ENCODE peak calls at places on chromosomes 2 and 18, in eight cellular contexts. H is ovary, E is NB4, M is heart left ventricle, P is A549, Z is body of pancreas, B is breast epithelium, J is transverse colon. A is an unnamed sample.

GRCh38 chr2:117851969-117852368 is 37.5 kb downstream of the DDX18 start:
- DNase-seq in J (no peak), Z (no peak), B (no peak), P (no peak), M (no peak), H (no peak), E (no peak), A (no peak)

GRCh38 chr18:71541643-71542042 is 1002.5 kb downstream of the CBLN2 start:
- DNase-seq in J (no peak), P (no peak), M (no peak), Z (no peak), H (no peak), E (no peak), B (no peak), A (no peak)

GRCh38 chr2:242060212-242060835 is 190.8 kb downstream of the RTP5 start:
- DNase-seq in E (no peak), M (no peak), J (no peak), Z (no peak), H (no peak), P (no peak), B (no peak), A (no peak)

GRCh38 chr18:59114160-59114559 is 25.5 kb upstream of the SEC11C start:
- DNase-seq in B (no peak), J (no peak), M (no peak), H (no peak), P (no peak), Z (no peak), E (no peak), A (no peak)

GRCh38 chr2:202311823-202312388 is 46.3 kb downstream of the NOP58 start:
- DNase-seq in E (no peak), J (no peak), M (no peak), P (no peak), Z (no peak), B (no peak), H (no peak), A (no peak)

GRCh38 chr2:240648650-240649275 is 23.5 kb downstream of the GPR35 start:
- DNase-seq in M (no peak), E (no peak), H (no peak), Z (no peak), J (no peak), P (no peak), B (no peak), A (no peak)

GRCh38 chr2:232319117-232320037 is 59.2 kb upstream of the ALPP start:
- DNase-seq in H (no peak), J (no peak), M (peak), P (no peak), E (peak), Z (no peak), B (no peak), A (no peak)

GRCh38 chr2:102094917-102095316 is 47.6 kb upstream of the IL1R1 start:
- DNase-seq in M (no peak), J (peak), B (no peak), P (no peak), Z (no peak), H (no peak), E (peak), A (no peak)

GRCh38 chr2:42072349-42073118 is 24.7 kb downstream of the PKDCC start:
- DNase-seq in J (peak), B (no peak), M (peak), H (peak), E (peak), Z (no peak), P (no peak), A (no peak)

GRCh38 chr2:39065616-39066015 is 55.2 kb downstream of the SOS1 start:
- DNase-seq in M (no peak), P (no peak), B (no peak), E (no peak), Z (no peak), H (no peak), J (no peak), A (no peak)

GRCh38 chr2:39068757-39069515 is 51.9 kb downstream of the SOS1 start:
- DNase-seq in E (no peak), J (no peak), Z (no peak), P (no peak), B (no peak), H (no peak), M (no peak), A (no peak)

GRCh38 chr2:39069890-39070289 is 51.0 kb downstream of the SOS1 start:
- DNase-seq in H (no peak), P (no peak), Z (no peak), M (no peak), J (no peak), B (no peak), E (no peak), A (no peak)

GRCh38 chr2:39062320-39062719 is 58.5 kb downstream of the SOS1 start:
- DNase-seq in Z (no peak), P (no peak), M (no peak), E (no peak), B (no peak), H (no peak), J (no peak), A (no peak)

GRCh38 chr2:39068290-39068689 is 52.6 kb downstream of the SOS1 start:
- DNase-seq in Z (no peak), M (no peak), H (no peak), E (no peak), B (no peak), P (no peak), J (no peak), A (peak)
- H3K4me3 ChIP-seq in Z (no peak), M (no peak), H (no peak), E (no peak), B (no peak), P (no peak), J (no peak), A (no peak)

DNA sequence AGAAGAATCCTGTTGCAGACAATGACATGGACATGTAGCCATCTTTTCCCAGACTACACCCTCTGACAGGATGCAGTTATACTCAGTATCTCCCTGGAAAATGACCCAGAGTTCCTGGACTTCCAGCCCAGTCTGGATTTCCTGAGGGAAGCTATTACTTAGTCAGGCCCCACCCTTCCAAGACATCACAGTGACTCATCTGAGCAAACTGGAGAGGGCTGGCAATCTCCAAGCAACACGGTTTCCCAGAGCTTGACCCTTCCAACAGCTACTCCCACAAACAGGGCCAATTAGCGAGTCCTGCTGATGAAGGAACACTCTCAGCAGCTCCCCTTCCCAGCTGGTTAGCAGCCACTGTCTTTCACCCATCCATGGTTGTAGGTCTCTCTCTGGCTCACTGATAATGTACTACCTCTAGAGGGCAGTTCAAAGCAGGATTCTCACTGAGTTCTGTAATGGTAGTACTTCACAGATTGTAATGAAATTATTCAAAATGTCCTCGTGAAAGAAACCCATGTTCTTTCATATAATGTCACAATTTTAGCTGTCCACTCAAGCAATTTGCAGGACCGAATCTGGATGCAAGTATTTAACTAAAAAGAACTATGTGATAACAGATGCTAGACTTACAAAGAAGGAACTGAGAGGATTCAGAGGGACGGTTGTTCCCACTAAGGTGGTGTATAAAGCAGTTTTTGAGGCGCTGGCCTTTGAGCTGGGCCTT is 110.2 kb downstream of the MDH1 start:
- DNase-seq in Z (peak), M (no peak), H (peak), B (peak), P (peak), E (peak), J (peak), A (peak)
- TF ChIP-seq POLR2A in Z (no peak), M (no peak), H (no peak), B (no peak), P (no peak), E (no peak), J (no peak), A (no peak)

GRCh38 chr2:198214108-198214736 is 409.8 kb downstream of the PLCL1 start:
- DNase-seq in M (no peak), P (no peak), H (no peak), E (peak), B (no peak), Z (no peak), J (no peak), A (no peak)

GRCh38 chr2:198220727-198221337 is 416.4 kb downstream of the PLCL1 start:
- DNase-seq in P (no peak), Z (no peak), H (no peak), M (no peak), J (no peak), B (no peak), E (no peak), A (no peak)

GRCh38 chr2:198219292-198219691 is 414.9 kb downstream of the PLCL1 start:
- DNase-seq in M (no peak), E (no peak), H (no peak), Z (no peak), J (no peak), P (no peak), B (no peak), A (no peak)
- H3K4me3 ChIP-seq in M (no peak), E (no peak), H (no peak), Z (no peak), J (no peak), P (no peak), B (no peak), A (no peak)

GRCh38 chr2:149587220-149587949 is at the start of gene MMADHC:
- DNase-seq in H (peak), J (peak), Z (peak), B (peak), M (peak), P (peak), E (peak), A (peak)
- TF ChIP-seq POLR2A in H (peak), J (peak), Z (peak), B (peak), M (peak), P (peak), E (peak), A (peak)

GRCh38 chr2:105929506-105929905 is 184.8 kb downstream of the NCK2 start:
- DNase-seq in J (peak), H (no peak), M (no peak), B (no peak), E (no peak), P (no peak), Z (no peak), A (no peak)
- H3K4me3 ChIP-seq in J (no peak), H (no peak), M (no peak), B (no peak), E (no peak), P (no peak), Z (no peak), A (no peak)

GRCh38 chr2:201260302-201260800 is at the start of gene CASP8:
- DNase-seq in M (peak), J (peak), B (no peak), Z (no peak), H (no peak), P (no peak), E (peak), A (no peak)
- TF ChIP-seq POLR2A in M (no peak), J (peak), B (no peak), Z (peak), H (no peak), P (no peak), E (peak), A (no peak)

GRCh38 chr18:48137354-48138208 is 207.1 kb upstream of the SMAD2 start:
- DNase-seq in J (peak), B (no peak), Z (no peak), P (no peak), E (peak), M (no peak), H (peak), A (no peak)
- H3K4me3 ChIP-seq in J (peak), B (peak), Z (no peak), P (no peak), E (no peak), M (peak), H (peak), A (no peak)